ENCODE peak calls at places on chromosomes 6 and 20, in six cellular contexts. X, R, Z, J, L and N are unnamed samples.

GRCh38 chr6:158758464-158758863 is 60.7 kb downstream of the EZR start:
- DNase-seq in X (no peak), R (no peak), Z (no peak), J (no peak), L (no peak), N (peak; percentile 90)

GRCh38 chr6:27092316-27092692 is 155.2 kb upstream of the PRSS16 start:
- DNase-seq in X (no peak), R (no peak), Z (no peak), J (no peak), L (no peak), N (no peak)

GRCh38 chr20:50510706-50511401 is 671 bp downstream of the PTPN1 start:
- DNase-seq in X (no peak), R (peak; percentile 51), Z (peak; percentile 41), J (no peak), L (peak; percentile 39), N (peak; percentile 52)

GRCh38 chr20:50366270-50367103 is 143.7 kb upstream of the PTPN1 start:
- DNase-seq in X (no peak), R (peak; percentile 81), Z (no peak), J (no peak), L (peak; percentile 76), N (peak; percentile 62)

GRCh38 chr6:14880717-14881116 is 365.2 kb upstream of the JARID2 start:
- DNase-seq in X (no peak), R (no peak), Z (no peak), J (no peak), L (no peak), N (no peak)

GRCh38 chr6:1635305-1636010 is 25.7 kb downstream of the FOXC1 start:
- DNase-seq in X (no peak), R (no peak), Z (no peak), J (peak; percentile 61), L (no peak), N (no peak)

GRCh38 chr6:170235726-170236125 is 55.2 kb downstream of the DLL1 start:
- DNase-seq in X (no peak), R (no peak), Z (no peak), J (no peak), L (no peak), N (no peak)

GRCh38 chr6:130681028-130681427 is 146.2 kb upstream of the SMLR1 start:
- DNase-seq in X (no peak), R (no peak), Z (peak; percentile 83), J (no peak), L (no peak), N (no peak)

GRCh38 chr6:10250655-10251220 is 164.1 kb downstream of the TFAP2A start:
- DNase-seq in X (no peak), R (no peak), Z (no peak), J (no peak), L (no peak), N (no peak)

GRCh38 chr6:21264288-21264818 is 329.2 kb upstream of the SOX4 start:
- DNase-seq in X (no peak), R (no peak), Z (no peak), J (no peak), L (no peak), N (no peak)

GRCh38 chr20:41145821-41146620 is 8.7 kb downstream of the PLCG1 start:
- DNase-seq in X (no peak), R (peak; percentile 79), Z (peak; percentile 20), J (no peak), L (no peak), N (no peak)

GRCh38 chr6:142773324-142773723 is 171.7 kb downstream of the HIVEP2 start:
- DNase-seq in X (no peak), R (no peak), Z (no peak), J (no peak), L (no peak), N (no peak)

GRCh38 chr20:56606174-56606945 is 22.7 kb upstream of the TFAP2C start:
- DNase-seq in X (no peak), R (no peak), Z (no peak), J (no peak), L (no peak), N (no peak)

GRCh38 chr6:43976706-43977403 is 150.4 kb downstream of the MRPL14 start:
- DNase-seq in X (no peak), R (no peak), Z (no peak), J (no peak), L (no peak), N (no peak)

GRCh38 chr6:37048851-37049734 is 43.6 kb downstream of the FGD2 start:
- DNase-seq in X (peak; percentile 57), R (no peak), Z (peak; percentile 84), J (no peak), L (no peak), N (peak; percentile 85)

GRCh38 chr6:75147512-75147911 is 58.3 kb downstream of the COL12A1 start:
- DNase-seq in X (peak; percentile 22), R (no peak), Z (peak; percentile 60), J (no peak), L (no peak), N (no peak)

DNA sequence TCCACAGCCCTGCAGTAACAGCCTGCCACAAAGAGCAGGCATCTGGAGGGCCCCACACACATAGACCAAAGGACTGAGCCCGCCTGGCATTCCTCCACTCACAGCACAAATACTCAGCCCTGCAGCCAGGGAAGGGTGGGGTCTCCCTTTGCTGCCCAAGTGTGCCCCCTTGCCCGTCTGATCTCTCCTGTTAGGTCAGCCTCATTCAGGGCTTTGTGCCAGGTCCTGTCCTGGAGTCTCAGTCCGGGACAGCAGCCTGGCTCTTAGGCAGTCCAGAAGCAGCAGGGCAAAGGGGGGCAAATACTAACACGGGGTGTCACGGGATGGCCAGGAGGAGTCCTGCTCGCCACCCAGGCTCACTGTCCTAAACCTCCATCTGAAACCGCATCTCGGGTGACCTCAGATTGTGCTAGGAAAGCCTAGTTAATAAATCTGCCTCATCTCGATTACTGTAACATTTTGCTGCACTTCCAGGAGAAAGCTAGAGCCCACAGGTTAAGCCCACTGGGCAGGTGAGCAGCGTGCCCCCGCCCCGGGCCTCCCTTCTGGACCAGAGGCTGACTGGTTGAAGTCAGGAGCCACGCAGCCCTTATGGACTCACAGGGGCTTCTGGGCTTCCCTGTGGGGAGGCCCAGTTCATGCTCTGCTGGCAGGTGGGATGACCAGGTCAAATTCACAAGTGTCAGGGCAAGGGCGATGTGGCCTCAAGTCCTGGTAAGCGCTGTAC is 3.2 kb upstream of the OGFR start:
- DNase-seq in X (no peak), R (no peak), Z (no peak), J (no peak), L (no peak), N (no peak)
- H3K36me3 ChIP-seq in X (peaks cover 15% of the 10 kb centered on the region), R (peaks cover 36% of the 10 kb centered on the region), Z (peaks cover 12% of the 10 kb centered on the region), J (peaks cover 15% of the 10 kb centered on the region), L (no peaks in the 10 kb centered on the region), N (peaks cover 26% of the 10 kb centered on the region)

GRCh38 chr6:149755300-149756260 is 6.0 kb downstream of the PCMT1 start:
- DNase-seq in X (no peak), R (no peak), Z (no peak), J (no peak), L (no peak), N (no peak)
- H3K36me3 ChIP-seq in X (no peaks in the 10 kb centered on the region), R (peaks cover 19% of the 10 kb centered on the region), Z (peaks cover 7% of the 10 kb centered on the region), J (peaks cover 3% of the 10 kb centered on the region), L (no peaks in the 10 kb centered on the region), N (peaks cover 23% of the 10 kb centered on the region)

GRCh38 chr20:38766071-38766470 is 17.8 kb downstream of the ACTR5 start:
- DNase-seq in X (no peak), R (no peak), Z (no peak), J (no peak), L (no peak), N (no peak)
- H3K36me3 ChIP-seq in X (peaks cover 10% of the 10 kb centered on the region), R (peaks cover 99% of the 10 kb centered on the region), Z (peaks cover 11% of the 10 kb centered on the region), J (peaks cover 27% of the 10 kb centered on the region), L (no peaks in the 10 kb centered on the region), N (peaks cover 62% of the 10 kb centered on the region)

DNA sequence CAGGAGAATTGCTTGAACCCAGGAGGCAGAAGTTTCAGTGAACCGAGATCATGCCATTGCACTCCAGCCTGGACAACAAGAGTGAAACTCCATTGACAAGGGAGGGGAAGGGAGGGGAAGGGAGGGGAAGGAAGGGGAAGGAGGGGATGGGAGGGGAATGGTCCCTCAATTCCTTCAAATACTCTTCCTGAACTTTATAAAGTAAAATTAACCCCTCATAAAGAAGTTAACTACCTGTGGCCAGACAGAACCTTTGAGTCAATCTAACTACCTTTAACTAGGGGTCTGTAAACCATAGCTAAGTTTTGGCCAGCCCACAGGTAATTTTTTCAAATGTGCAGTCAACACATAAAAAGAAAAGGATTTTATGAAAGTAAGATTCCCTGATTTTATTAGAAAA is 131.0 kb downstream of the ZMYND8 start:
- DNase-seq in X (no peak), R (no peak), Z (no peak), J (no peak), L (no peak), N (no peak)
- H3K36me3 ChIP-seq in X (peaks cover 32% of the 10 kb centered on the region), R (peaks cover 97% of the 10 kb centered on the region), Z (peaks cover 20% of the 10 kb centered on the region), J (peaks cover 61% of the 10 kb centered on the region), L (no peaks in the 10 kb centered on the region), N (peaks cover 84% of the 10 kb centered on the region)

GRCh38 chr6:41275489-41275888 is 11.0 kb downstream of the TREM1 start:
- DNase-seq in X (no peak), R (no peak), Z (no peak), J (no peak), L (no peak), N (no peak)

GRCh38 chr6:41272591-41273175 is 13.8 kb downstream of the TREM1 start:
- DNase-seq in X (no peak), R (no peak), Z (no peak), J (no peak), L (no peak), N (no peak)

GRCh38 chr6:41271901-41272395 is 14.5 kb downstream of the TREM1 start:
- DNase-seq in X (no peak), R (peak; percentile 88), Z (no peak), J (peak; percentile 76), L (peak; percentile 42), N (no peak)

GRCh38 chr6:41274291-41274690 is 12.2 kb downstream of the TREM1 start:
- DNase-seq in X (no peak), R (no peak), Z (no peak), J (no peak), L (no peak), N (no peak)

GRCh38 chr6:41273699-41274098 is 12.8 kb downstream of the TREM1 start:
- DNase-seq in X (no peak), R (no peak), Z (no peak), J (no peak), L (no peak), N (no peak)
- H3K36me3 ChIP-seq in X (no peaks in the 10 kb centered on the region), R (no peaks in the 10 kb centered on the region), Z (no peaks in the 10 kb centered on the region), J (no peaks in the 10 kb centered on the region), L (no peaks in the 10 kb centered on the region), N (no peaks in the 10 kb centered on the region)

GRCh38 chr6:160013987-160014868 is 45.3 kb downstream of the IGF2R start:
- DNase-seq in X (no peak), R (no peak), Z (peak; percentile 32), J (no peak), L (no peak), N (no peak)

GRCh38 chr6:160007581-160007980 is 38.7 kb downstream of the IGF2R start:
- DNase-seq in X (no peak), R (no peak), Z (no peak), J (no peak), L (no peak), N (no peak)

GRCh38 chr6:160007118-160007517 is 38.2 kb downstream of the IGF2R start:
- DNase-seq in X (no peak), R (no peak), Z (no peak), J (no peak), L (no peak), N (no peak)

GRCh38 chr6:160005861-160006540 is 37.1 kb downstream of the IGF2R start:
- DNase-seq in X (no peak), R (peak; percentile 56), Z (peak; percentile 66), J (no peak), L (peak; percentile 70), N (no peak)

GRCh38 chr6:160010067-160010466 is 41.2 kb downstream of the IGF2R start:
- DNase-seq in X (no peak), R (no peak), Z (peak; percentile 85), J (no peak), L (no peak), N (no peak)
- H3K36me3 ChIP-seq in X (peaks cover 11% of the 10 kb centered on the region), R (peaks cover 44% of the 10 kb centered on the region), Z (peaks cover 6% of the 10 kb centered on the region), J (peaks cover 5% of the 10 kb centered on the region), L (no peaks in the 10 kb centered on the region), N (peaks cover 60% of the 10 kb centered on the region)